ENCODE peak calls at places on chromosomes 1 and 21, in four cellular contexts. H is A549, F is HFFc6, N is OCI-LY7. T is an unnamed sample.

GRCh38 chr1:6603424-6603850 is 768 bp upstream of the KLHL21 start:
- DNase-seq in H (no peak), N (no peak), F (peak; percentile 71), T (peak; percentile 86)

GRCh38 chr1:93591833-93592635 is 89.6 kb downstream of the BCAR3 start:
- DNase-seq in F (no peak), N (peak; percentile 93), H (no peak), T (no peak)

GRCh38 chr1:206897175-206897574 is at the start of gene IL24:
- DNase-seq in F (no peak), N (no peak), H (no peak), T (peak; percentile 49)

GRCh38 chr1:39103321-39104157 is 77.4 kb downstream of the NDUFS5 start:
- DNase-seq in F (peak; percentile 65), H (no peak), N (no peak), T (peak; percentile 83)

GRCh38 chr1:210201671-210202070 is 30.9 kb upstream of the SERTAD4 start:
- DNase-seq in N (no peak), F (peak; percentile 42), H (no peak), T (no peak)

GRCh38 chr1:224430511-224431113 is 4.0 kb downstream of the WDR26 start:
- DNase-seq in N (peak; percentile 46), H (peak; percentile 41), F (peak; percentile 70), T (peak; percentile 79)

GRCh38 chr1:180482425-180483275 is 19.7 kb downstream of the ACBD6 start:
- DNase-seq in N (peak; percentile 67), H (peak; percentile 39), F (peak; percentile 56), T (peak; percentile 73)

GRCh38 chr1:5551274-5551966 is 440.8 kb downstream of the NPHP4 start:
- DNase-seq in F (no peak), N (no peak), H (no peak), T (no peak)

GRCh38 chr1:181133441-181133951 is 45.0 kb downstream of the IER5 start:
- DNase-seq in H (no peak), F (no peak), N (no peak), T (no peak)

DNA sequence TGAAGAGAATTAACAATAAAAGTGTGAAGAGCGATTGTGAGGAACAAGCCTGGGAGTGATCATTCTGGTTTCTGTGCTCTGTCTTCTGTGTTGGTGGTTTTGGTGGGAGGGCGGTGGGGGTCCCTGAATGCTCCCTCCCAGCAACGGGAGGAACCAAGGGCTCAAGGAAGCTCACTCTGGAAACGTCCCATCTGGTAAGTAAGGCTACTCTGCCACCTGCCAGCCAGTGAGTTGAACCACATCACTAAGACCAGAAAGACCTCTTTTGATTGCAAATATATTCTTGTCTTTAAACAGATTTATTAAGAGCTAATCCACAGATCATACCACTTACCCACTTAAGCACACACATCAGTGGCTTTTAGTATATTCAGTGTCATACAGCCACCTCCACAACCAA is 125.0 kb downstream of the PRDM2 start:
- DNase-seq in H (no peak), F (no peak), N (peak; percentile 22), T (no peak)
- TF ChIP-seq CTCF in H (no peak), F (no peak), N (peak; percentile 51), T (no peak)

GRCh38 chr21:19326581-19327319 is 923.2 kb upstream of the TMPRSS15 start:
- DNase-seq in F (no peak), H (no peak), N (no peak), T (no peak)

GRCh38 chr21:19321688-19322087 is 918.1 kb upstream of the TMPRSS15 start:
- DNase-seq in N (no peak), F (no peak), H (no peak), T (no peak)

GRCh38 chr21:19322360-19322759 is 918.8 kb upstream of the TMPRSS15 start:
- DNase-seq in F (no peak), H (no peak), N (no peak), T (no peak)
- TF ChIP-seq CTCF in F (peak; percentile 41), H (no peak), N (peak; percentile 33), T (no peak)

GRCh38 chr1:40773748-40774265 is 9.8 kb upstream of the KCNQ4 start:
- DNase-seq in N (no peak), H (no peak), F (no peak), T (no peak)

GRCh38 chr1:40768146-40768990 is 15.2 kb upstream of the KCNQ4 start:
- DNase-seq in H (no peak), F (no peak), N (no peak), T (no peak)

GRCh38 chr1:40769815-40770214 is 13.8 kb upstream of the KCNQ4 start:
- DNase-seq in F (no peak), N (peak; percentile 17), H (no peak), T (no peak)

GRCh38 chr1:40772146-40772770 is 11.3 kb upstream of the KCNQ4 start:
- DNase-seq in N (no peak), F (no peak), H (no peak), T (no peak)

DNA sequence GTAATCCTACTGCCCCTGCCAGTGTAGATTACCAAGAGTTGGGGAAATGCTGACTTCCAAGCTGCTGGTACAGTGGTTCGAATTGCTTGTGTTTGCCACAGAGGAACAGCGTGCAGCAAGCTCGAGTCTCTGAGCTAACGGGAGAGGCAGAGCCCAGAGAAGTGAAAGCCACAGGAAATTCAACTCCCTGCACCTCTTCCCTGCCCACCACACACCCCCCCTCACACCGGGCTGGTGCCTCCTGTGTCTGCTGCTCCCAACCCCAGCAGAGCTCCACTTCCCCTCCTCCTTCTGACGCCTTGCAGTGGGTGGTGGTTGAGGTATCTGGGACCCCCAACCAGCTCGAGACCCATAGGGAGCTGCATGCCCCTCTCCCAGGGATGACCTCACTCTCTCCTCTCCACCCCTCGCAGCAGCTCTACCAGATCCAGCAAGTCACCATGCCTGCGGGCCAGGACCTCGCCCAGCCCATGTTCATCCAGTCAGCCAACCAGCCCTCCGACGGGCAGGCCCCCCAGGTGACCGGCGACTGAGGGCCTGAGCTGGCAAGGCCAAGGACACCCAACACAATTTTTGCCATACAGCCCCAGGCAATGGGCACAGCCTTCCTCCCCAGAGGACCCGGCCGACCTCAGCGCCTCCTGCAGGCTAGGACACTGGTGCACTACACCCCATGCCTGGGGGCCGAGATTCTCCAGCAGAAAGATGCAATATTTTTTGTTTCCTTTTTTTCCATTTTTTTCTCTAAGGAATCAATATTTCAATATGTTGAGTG is 13.1 kb upstream of the KCNQ4 start:
- DNase-seq in N (no peak), H (no peak), F (no peak), T (no peak)
- TF ChIP-seq CTCF in N (peak; percentile 52), H (no peak), F (peak; percentile 43), T (no peak)

GRCh38 chr1:198837276-198838021 is 198.6 kb downstream of the PTPRC start:
- DNase-seq in F (no peak), N (peak; percentile 10), H (no peak), T (no peak)

GRCh38 chr1:198833706-198834497 is 195.1 kb downstream of the PTPRC start:
- DNase-seq in F (no peak), N (no peak), H (no peak), T (no peak)

GRCh38 chr1:198842686-198843085 is 203.8 kb downstream of the PTPRC start:
- DNase-seq in F (no peak), N (no peak), H (no peak), T (no peak)

GRCh38 chr1:198838022-198838342 is 199.1 kb downstream of the PTPRC start:
- DNase-seq in N (no peak), H (no peak), F (no peak), T (no peak)
- TF ChIP-seq CTCF in N (no peak), H (no peak), F (no peak), T (no peak)

GRCh38 chr1:18011703-18012102 is 95.9 kb upstream of the IGSF21 start:
- DNase-seq in N (no peak), F (no peak), H (no peak), T (no peak)

GRCh38 chr1:18010945-18011344 is 96.7 kb upstream of the IGSF21 start:
- DNase-seq in H (no peak), F (no peak), N (no peak), T (no peak)

GRCh38 chr1:18009729-18010075 is 97.9 kb upstream of the IGSF21 start:
- DNase-seq in H (no peak), N (no peak), F (no peak), T (no peak)

GRCh38 chr1:18009061-18009728 is 98.4 kb upstream of the IGSF21 start:
- DNase-seq in N (no peak), H (no peak), F (no peak), T (no peak)

DNA sequence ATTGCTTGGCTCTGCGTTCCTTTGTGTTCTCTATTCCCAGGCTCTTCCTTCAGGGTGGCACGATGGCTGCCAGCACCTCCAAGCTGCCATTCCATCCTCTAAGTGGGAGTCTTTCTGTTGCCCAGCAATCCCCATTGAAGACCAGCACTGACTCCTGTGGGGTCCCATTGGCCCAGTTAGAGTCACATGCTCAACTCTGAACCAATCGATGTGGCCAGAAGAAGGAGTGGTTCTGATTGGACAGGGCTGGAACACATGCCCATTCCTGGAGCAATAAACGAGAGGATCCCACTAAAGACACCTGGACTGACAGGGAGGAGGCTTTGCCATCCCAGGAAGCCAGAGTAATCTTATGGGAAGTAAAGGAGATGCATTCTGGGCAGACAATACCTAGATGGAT is 97.2 kb upstream of the IGSF21 start:
- DNase-seq in N (no peak), F (no peak), H (no peak), T (no peak)
- TF ChIP-seq CTCF in N (no peak), F (no peak), H (no peak), T (no peak)

DNA sequence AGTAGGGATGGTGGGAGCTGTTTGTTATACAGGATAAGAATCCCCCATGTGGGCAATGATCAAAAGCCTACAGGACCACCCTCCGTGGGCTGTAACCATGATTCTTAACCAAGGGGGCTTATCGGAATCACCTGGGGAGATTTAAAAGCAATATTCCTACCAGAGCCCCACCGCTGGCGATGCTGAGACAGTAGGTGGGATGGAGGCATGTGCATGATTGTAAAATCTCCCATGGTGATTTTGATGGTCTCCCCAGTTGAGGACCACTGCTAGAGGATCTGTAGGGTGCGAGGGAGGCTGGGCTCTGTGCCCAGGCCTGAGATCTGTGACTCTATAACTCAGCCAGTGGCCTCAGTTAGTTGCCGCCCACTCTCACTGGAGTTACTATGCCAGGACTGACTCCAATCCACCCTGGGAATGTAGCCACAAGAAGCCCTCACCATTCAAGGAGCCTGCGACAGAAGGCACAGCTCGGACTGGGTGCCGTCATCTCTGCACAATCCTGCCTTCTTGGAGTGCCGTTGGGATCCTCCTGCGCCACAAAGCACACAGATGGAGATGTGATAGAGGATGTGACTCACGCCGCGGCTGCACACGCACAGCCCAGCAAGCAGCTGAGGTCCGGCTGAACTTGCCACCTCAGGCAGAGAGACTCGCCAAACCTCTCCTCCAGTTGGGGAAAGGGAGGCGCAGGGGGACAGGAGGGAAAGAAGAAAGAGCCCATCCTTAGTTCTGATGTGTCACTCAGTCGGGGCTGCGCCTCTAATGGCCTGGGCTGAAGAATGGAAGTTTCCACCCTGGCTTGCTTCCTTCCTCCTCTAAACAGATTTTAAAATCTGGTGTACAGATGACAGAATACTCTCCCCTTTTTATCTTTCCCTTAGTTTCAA is 26.5 kb downstream of the AKNAD1 start:
- DNase-seq in H (peak; percentile 76), F (peak; percentile 97), N (no peak), T (peak; percentile 90)
- TF ChIP-seq CTCF in H (no peak), F (no peak), N (no peak), T (no peak)

GRCh38 chr1:53682369-53682685 is 56.6 kb downstream of the GLIS1 start:
- DNase-seq in H (no peak), N (no peak), F (no peak), T (no peak)
- TF ChIP-seq CTCF in H (no peak), N (peak; percentile 6), F (no peak), T (no peak)

GRCh38 chr1:58251415-58252073 is 295.0 kb downstream of the OMA1 start:
- DNase-seq in N (peak; percentile 1), F (peak; percentile 13), H (no peak), T (peak; percentile 3)
- TF ChIP-seq CTCF in N (peak; percentile 50), F (peak; percentile 73), H (no peak), T (peak; percentile 19)